ENCODE peak calls at places on chromosome 1, in seven cellular contexts. T, D, U, O, J, K and I are unnamed samples.

GRCh38 chr1:228781161-228781771 is 46.0 kb downstream of the RHOU start:
- DNase-seq in J (peak), U (no peak), K (no peak), D (no peak), O (peak), T (peak), I (no peak)

GRCh38 chr1:154353460-154353904 is 28.2 kb downstream of the ATP8B2 start:
- DNase-seq in D (no peak), U (no peak), K (peak), O (peak), J (peak), T (no peak), I (no peak)

GRCh38 chr1:48246727-48247126 is 24.2 kb downstream of the SLC5A9 start:
- DNase-seq in D (no peak), O (no peak), K (no peak), U (peak), J (no peak), T (no peak), I (no peak)

GRCh38 chr1:202176949-202177927 is 16.4 kb upstream of the LGR6 start:
- DNase-seq in O (no peak), K (no peak), U (no peak), J (no peak), D (no peak), T (no peak), I (no peak)

GRCh38 chr1:151058682-151059341 is 610 bp downstream of the CDC42SE1 start:
- DNase-seq in O (no peak), J (peak), K (no peak), U (peak), T (no peak), D (no peak), I (no peak)

GRCh38 chr1:40385437-40386310 is 12.1 kb downstream of the SMAP2 start:
- DNase-seq in O (no peak), U (no peak), J (no peak), T (peak), K (peak), D (no peak), I (peak)

GRCh38 chr1:166174108-166174507 is 7.3 kb upstream of the FAM78B start:
- DNase-seq in D (no peak), J (peak), T (no peak), O (no peak), U (no peak), K (no peak), I (no peak)

GRCh38 chr1:181255270-181255929 is 166.9 kb downstream of the IER5 start:
- DNase-seq in D (no peak), U (no peak), T (peak), O (peak), J (peak), K (no peak), I (peak)

GRCh38 chr1:106755682-106756406 is 300.6 kb upstream of the PRMT6 start:
- DNase-seq in D (no peak), U (no peak), O (peak), J (peak), K (no peak), T (peak), I (peak)

GRCh38 chr1:82565546-82565945 is 764.8 kb downstream of the ADGRL2 start:
- DNase-seq in J (peak), T (peak), K (no peak), O (peak), D (no peak), U (no peak), I (peak)
- H3K4me3 ChIP-seq in J (peak), T (no peak), K (no peak), O (no peak), D (no peak), U (no peak), I (no peak)

GRCh38 chr1:24544239-24544638 is 11.6 kb upstream of the NCMAP start:
- DNase-seq in J (no peak), U (no peak), O (no peak), K (no peak), T (no peak), D (no peak), I (no peak)

GRCh38 chr1:24540051-24540905 is 15.6 kb upstream of the NCMAP start:
- DNase-seq in T (no peak), O (no peak), K (no peak), J (no peak), D (no peak), U (no peak), I (no peak)

GRCh38 chr1:24540906-24541710 is 14.8 kb upstream of the NCMAP start:
- DNase-seq in K (peak), O (peak), D (no peak), T (peak), J (peak), U (no peak), I (peak)

GRCh38 chr1:24545673-24546072 is 10.2 kb upstream of the NCMAP start:
- DNase-seq in U (no peak), K (no peak), J (no peak), O (no peak), D (no peak), T (no peak), I (no peak)

GRCh38 chr1:24541711-24542346 is 14.1 kb upstream of the NCMAP start:
- DNase-seq in T (no peak), O (no peak), D (no peak), K (no peak), J (no peak), U (peak), I (no peak)
- H3K4me3 ChIP-seq in T (no peak), O (no peak), D (no peak), K (no peak), J (no peak), U (no peak), I (no peak)

GRCh38 chr1:185595835-185596667 is 138.1 kb upstream of the HMCN1 start:
- DNase-seq in J (peak), D (peak), K (peak), T (no peak), O (peak), U (no peak), I (no peak)

GRCh38 chr1:185603158-185603557 is 131.0 kb upstream of the HMCN1 start:
- DNase-seq in U (no peak), J (no peak), O (no peak), D (no peak), K (no peak), T (no peak), I (no peak)

GRCh38 chr1:185594786-185595410 is 139.3 kb upstream of the HMCN1 start:
- DNase-seq in D (no peak), J (no peak), O (no peak), U (no peak), K (no peak), T (no peak), I (no peak)

GRCh38 chr1:185601189-185601588 is 133.0 kb upstream of the HMCN1 start:
- DNase-seq in U (no peak), T (no peak), O (no peak), D (no peak), K (no peak), J (no peak), I (no peak)

GRCh38 chr1:185598326-185598725 is 135.9 kb upstream of the HMCN1 start:
- DNase-seq in D (no peak), J (no peak), O (no peak), T (no peak), K (no peak), U (no peak), I (no peak)
- H3K4me3 ChIP-seq in D (no peak), J (no peak), O (no peak), T (no peak), K (no peak), U (no peak), I (no peak)

GRCh38 chr1:17118706-17119075 is 560 bp downstream of the PADI2 start:
- DNase-seq in T (no peak), U (no peak), K (no peak), D (no peak), O (no peak), J (peak), I (no peak)

GRCh38 chr1:17119076-17119743 is at the start of gene PADI2:
- DNase-seq in D (no peak), O (peak), K (peak), T (no peak), U (peak), J (peak), I (no peak)

GRCh38 chr1:17120483-17120882 is 1.2 kb upstream of the PADI2 start:
- DNase-seq in U (no peak), J (no peak), T (no peak), O (no peak), D (no peak), K (no peak), I (no peak)

GRCh38 chr1:17120962-17121837 is 1.9 kb upstream of the PADI2 start:
- DNase-seq in J (no peak), U (no peak), K (no peak), O (no peak), T (no peak), D (no peak), I (no peak)

GRCh38 chr1:17119744-17120482 is 662 bp upstream of the PADI2 start:
- DNase-seq in J (no peak), O (no peak), D (no peak), K (no peak), T (no peak), U (peak), I (no peak)
- H3K4me3 ChIP-seq in J (peak), O (no peak), D (no peak), K (no peak), T (peak), U (peak), I (peak)

GRCh38 chr1:94039871-94040569 is 80.9 kb downstream of the ABCA4 start:
- DNase-seq in O (no peak), K (no peak), T (no peak), U (no peak), D (no peak), J (peak), I (peak)
- H3K4me3 ChIP-seq in O (no peak), K (no peak), T (no peak), U (no peak), D (no peak), J (peak), I (no peak)

GRCh38 chr1:43455205-43455889 is 1.6 kb upstream of the HYI start:
- DNase-seq in U (no peak), O (no peak), K (no peak), D (no peak), J (no peak), T (no peak), I (no peak)
- H3K4me3 ChIP-seq in U (peak), O (no peak), K (peak), D (no peak), J (no peak), T (no peak), I (no peak)

GRCh38 chr1:9416506-9416905 is 122.8 kb upstream of the SLC25A33 start:
- DNase-seq in O (no peak), J (no peak), U (no peak), D (no peak), K (no peak), T (no peak), I (no peak)
- H3K4me3 ChIP-seq in O (no peak), J (no peak), U (no peak), D (no peak), K (no peak), T (no peak), I (no peak)